ENCODE peak calls at places on chromosomes 12 and 14, in seven cellular contexts. F is testis, C is hypothalamus, J is fibroblast of lung, X is RPMI7951, Z is HAP-1, V is AML-193. D is an unnamed sample.

GRCh38 chr12:92411687-92412086 is 266.0 kb upstream of the BTG1 start:
- DNase-seq in F (no peak), C (no peak), J (no peak), X (no peak), Z (no peak), V (no peak), D (no peak)

GRCh38 chr12:124734224-124734788 is 129.4 kb downstream of the SCARB1 start:
- DNase-seq in F (no peak), C (no peak), J (no peak), X (no peak), Z (peak; percentile 68), V (peak; percentile 84), D (no peak)

GRCh38 chr12:8452976-8453616 is 2.7 kb upstream of the CLEC6A start:
- DNase-seq in F (no peak), C (no peak), J (no peak), X (no peak), Z (peak; percentile 48), V (peak; percentile 44), D (no peak)

GRCh38 chr12:130555628-130556485 is 160.2 kb downstream of the RIMBP2 start:
- DNase-seq in F (no peak), C (peak; percentile 38), J (no peak), X (no peak), Z (no peak), V (no peak), D (no peak)

GRCh38 chr12:107903377-107904061 is 129.0 kb downstream of the ASCL4 start:
- DNase-seq in F (peak; percentile 93), C (no peak), J (peak; percentile 19), X (peak; percentile 54), Z (peak; percentile 87), V (no peak), D (peak; percentile 90)

GRCh38 chr14:89678715-89679220 is 261.7 kb upstream of the FOXN3 start:
- DNase-seq in F (no peak), C (no peak), J (no peak), X (no peak), Z (no peak), V (no peak), D (no peak)

GRCh38 chr14:73720636-73721035 is 6.5 kb upstream of the PNMA1 start:
- DNase-seq in F (no peak), C (no peak), J (no peak), X (no peak), Z (no peak), V (no peak), D (peak; percentile 1)

GRCh38 chr14:65070710-65071033 is 31.6 kb downstream of the MAX start:
- DNase-seq in F (no peak), C (no peak), J (no peak), X (no peak), Z (no peak), V (no peak), D (peak; percentile 45)

GRCh38 chr14:105588236-105588860 is 62.0 kb downstream of the TMEM121 start:
- DNase-seq in F (no peak), C (no peak), J (no peak), X (no peak), Z (no peak), V (no peak), D (no peak)

GRCh38 chr12:21614510-21614909 is 9.9 kb upstream of the GYS2 start:
- DNase-seq in F (no peak), C (no peak), J (no peak), X (no peak), Z (no peak), V (peak; percentile 34), D (no peak)

GRCh38 chr12:26668847-26669246 is 164.1 kb downstream of the ITPR2 start:
- DNase-seq in F (no peak), C (no peak), J (no peak), X (no peak), Z (no peak), V (no peak), D (no peak)

GRCh38 chr12:78390920-78391319 is 473.7 kb upstream of the SYT1 start:
- DNase-seq in F (no peak), C (no peak), J (no peak), X (no peak), Z (no peak), V (no peak), D (no peak)

GRCh38 chr12:7006639-7007038 is 11.6 kb downstream of the LPCAT3 start:
- DNase-seq in F (no peak), C (no peak), J (no peak), X (no peak), Z (no peak), V (no peak), D (no peak)

GRCh38 chr12:110940933-110941332 is 20.6 kb upstream of the MYL2 start:
- DNase-seq in F (no peak), C (no peak), J (no peak), X (no peak), Z (no peak), V (no peak), D (no peak)

GRCh38 chr14:74933925-74934435 is 10.9 kb upstream of the RPS6KL1 start:
- DNase-seq in F (no peak), C (no peak), J (no peak), X (no peak), Z (no peak), V (no peak), D (no peak)

GRCh38 chr12:52582489-52582888 is 8.8 kb upstream of the KRT74 start:
- DNase-seq in F (no peak), C (no peak), J (no peak), X (no peak), Z (no peak), V (no peak), D (no peak)

GRCh38 chr12:42447371-42447786 is 121.4 kb downstream of the PPHLN1 start:
- DNase-seq in F (no peak), C (no peak), J (peak; percentile 64), X (no peak), Z (no peak), V (no peak), D (no peak)

GRCh38 chr12:101527682-101528081 is 52.5 kb downstream of the SPIC start:
- DNase-seq in F (no peak), C (no peak), J (no peak), X (no peak), Z (no peak), V (no peak), D (no peak)

GRCh38 chr12:104091136-104091535 is 26.8 kb downstream of the HCFC2 start:
- DNase-seq in F (no peak), C (no peak), J (no peak), X (no peak), Z (no peak), V (no peak), D (no peak)